ENCODE peak calls at places on chromosomes 4 and X, in ten cellular contexts. D is HL-60; Q is cardiac muscle cell; I is activated CD8-positive, alpha-beta memory T cell treated with anti-CD3 and anti-CD28 coated beads for 4 hours; X is naive thymus-derived CD8-positive, alpha-beta T cell; U is OCI-LY7; S is activated T-cell treated with anti-CD3 and anti-CD28 coated beads, Interleukin-2, amount 50 U/mL, for 1 hour; M is activated CD4-positive, alpha-beta T cell treated with anti-CD3 and anti-CD28 coated beads, Interleukin-2, amount 50 U/mL, for 4 hours; K is stimulated activated CD4-positive, alpha-beta T cell treated with anti-CD3 and anti-CD28 coated beads, Interleukin-1b, Interleukin-23, amount 100 ng/mL, for 24 hours; T is fibroblast of the aortic adventitia. Z is an unnamed sample.

GRCh38 chrX:25524150-25524549 is 508.4 kb upstream of the ARX start:
- DNase-seq in X (no peak), K (no peak), Q (no peak), U (no peak), S (no peak), M (no peak), D (no peak), T (peak; percentile 62), I (no peak), Z (no peak)

GRCh38 chrX:27660878-27661277 is 70.7 kb downstream of the DCAF8L2 start:
- DNase-seq in S (no peak), I (no peak), K (no peak), D (no peak), X (no peak), M (no peak), Q (no peak), T (no peak), U (no peak), Z (no peak)

GRCh38 chrX:53795583-53795982 is 109.1 kb upstream of the HUWE1 start:
- DNase-seq in T (peak; percentile 2), D (no peak), S (no peak), U (no peak), K (no peak), I (no peak), X (no peak), Q (no peak), M (no peak), Z (no peak)

GRCh38 chr4:155667538-155668511 is 1.2 kb downstream of the GUCY1A1 start:
- DNase-seq in D (no peak), X (no peak), U (no peak), S (no peak), K (no peak), I (no peak), M (no peak), Q (peak; percentile 80), T (peak; percentile 14), Z (peak; percentile 29)

GRCh38 chrX:45309096-45309495 is 108.4 kb upstream of the DIPK2B start:
- DNase-seq in M (no peak), I (no peak), K (no peak), X (no peak), Q (no peak), D (no peak), S (no peak), T (no peak), U (no peak), Z (no peak)

GRCh38 chrX:134753185-134754008 is 95.1 kb upstream of the PLAC1 start:
- DNase-seq in X (no peak), I (no peak), D (no peak), U (no peak), S (no peak), T (peak; percentile 74), K (no peak), M (no peak), Q (no peak), Z (no peak)

GRCh38 chr4:44447563-44448504 is 775 bp downstream of the KCTD8 start:
- DNase-seq in I (no peak), M (no peak), S (peak; percentile 14), X (peak; percentile 2), Q (peak; percentile 59), U (no peak), K (no peak), T (peak; percentile 8), D (no peak), Z (peak; percentile 68)

GRCh38 chrX:142688256-142688655 is 337.5 kb upstream of the SPANXN4 start:
- DNase-seq in U (no peak), I (no peak), X (no peak), M (no peak), T (no peak), D (no peak), Q (no peak), K (no peak), S (no peak), Z (no peak)

GRCh38 chrX:24682739-24683432 is 10.8 kb upstream of the POLA1 start:
- DNase-seq in Q (no peak), K (no peak), U (no peak), D (no peak), X (no peak), T (no peak), S (no peak), M (no peak), I (no peak), Z (no peak)

GRCh38 chr4:169407217-169407845 is 136.6 kb upstream of the SH3RF1 start:
- DNase-seq in U (no peak), I (no peak), S (no peak), Q (peak; percentile 86), T (peak; percentile 49), D (no peak), X (no peak), M (no peak), K (no peak), Z (no peak)

GRCh38 chr4:53744446-53745160 is 153.3 kb upstream of the LNX1 start:
- DNase-seq in X (no peak), M (no peak), K (no peak), D (no peak), I (no peak), Q (peak; percentile 59), U (peak; percentile 74), T (no peak), S (no peak), Z (no peak)

GRCh38 chr4:79241846-79242245 is 84.0 kb downstream of the NAA11 start:
- DNase-seq in I (no peak), S (no peak), T (peak; percentile 35), X (no peak), D (no peak), U (no peak), Q (peak; percentile 6), K (no peak), M (no peak), Z (no peak)

GRCh38 chr4:154399259-154399974 is 92.2 kb downstream of the DCHS2 start:
- DNase-seq in I (no peak), T (peak; percentile 38), X (no peak), Q (peak; percentile 40), M (no peak), U (no peak), D (no peak), S (no peak), K (no peak), Z (peak; percentile 20)

GRCh38 chrX:38959736-38960534 is 158.7 kb downstream of the MID1IP1 start:
- DNase-seq in K (no peak), U (no peak), M (no peak), Q (peak; percentile 8), T (peak; percentile 38), D (no peak), S (no peak), I (no peak), X (no peak), Z (no peak)

GRCh38 chr4:140607852-140608251 is 39.1 kb upstream of the UCP1 start:
- DNase-seq in Q (no peak), S (no peak), K (no peak), M (no peak), U (no peak), T (no peak), D (no peak), X (no peak), I (no peak), Z (no peak)

GRCh38 chr4:154727540-154727939 is 16.3 kb upstream of the LRAT start:
- DNase-seq in U (no peak), D (no peak), Q (no peak), K (no peak), M (no peak), I (no peak), S (no peak), T (no peak), X (no peak), Z (no peak)

GRCh38 chr4:99430106-99430505 is 5.0 kb downstream of the ADH7 start:
- DNase-seq in I (no peak), T (no peak), K (no peak), Q (no peak), X (no peak), U (no peak), S (no peak), D (no peak), M (no peak), Z (no peak)

GRCh38 chr4:186792994-186793393 is 69.3 kb upstream of the FAT1 start:
- DNase-seq in K (no peak), Q (no peak), M (no peak), S (no peak), I (no peak), T (peak; percentile 26), D (no peak), U (no peak), X (no peak), Z (no peak)